ENCODE peak calls at places on chromosome 17, in five cellular contexts. A is HEK293T, H is SHP77, V is MCF 10A, E is hippocampal formation. X is an unnamed sample.

GRCh38 chr17:43799047-43799446 is 18.8 kb downstream of the CFAP97D1 start:
- DNase-seq in A (no peak), H (no peak), V (no peak), E (no peak), X (no peak)

GRCh38 chr17:27543464-27543856 is 87.2 kb downstream of the KSR1 start:
- DNase-seq in A (no peak), H (no peak), V (no peak), E (no peak), X (no peak)

GRCh38 chr17:69501591-69502468 is 87.3 kb downstream of the MAP2K6 start:
- DNase-seq in A (peak), H (peak), V (peak), E (no peak), X (peak)

GRCh38 chr17:64058547-64059115 is 38.2 kb upstream of the ICAM2 start:
- DNase-seq in A (no peak), H (no peak), V (no peak), E (no peak), X (no peak)

GRCh38 chr17:33192961-33193911 is 99.9 kb downstream of the ASIC2 start:
- DNase-seq in A (no peak), H (no peak), V (no peak), E (no peak), X (no peak)

GRCh38 chr17:79840989-79841286 is 1.7 kb upstream of the CBX4 start:
- DNase-seq in A (no peak), H (no peak), V (no peak), E (no peak), X (no peak)

GRCh38 chr17:79658811-79659207 is 48.0 kb upstream of the RBFOX3 start:
- DNase-seq in A (peak), H (no peak), V (peak), E (no peak), X (peak)

GRCh38 chr17:76497979-76498885 is 3.0 kb downstream of the RHBDF2 start:
- DNase-seq in A (peak), H (peak), V (peak), E (peak), X (peak)

GRCh38 chr17:83054518-83055125 is 24.8 kb upstream of the METRNL start:
- DNase-seq in A (no peak), H (no peak), V (no peak), E (no peak), X (no peak)

GRCh38 chr17:28193241-28193640 is 125.8 kb upstream of the TMEM97 start:
- DNase-seq in A (no peak), H (no peak), V (no peak), E (no peak), X (no peak)

GRCh38 chr17:13182854-13183253 is 165.0 kb upstream of the ELAC2 start:
- DNase-seq in A (no peak), H (peak), V (no peak), E (no peak), X (no peak)

GRCh38 chr17:13181683-13182082 is 163.9 kb upstream of the ELAC2 start:
- DNase-seq in A (no peak), H (no peak), V (no peak), E (no peak), X (no peak)

GRCh38 chr17:67401106-67401505 is 24.0 kb downstream of the PITPNC1 start:
- DNase-seq in A (no peak), H (no peak), V (no peak), E (no peak), X (no peak)

GRCh38 chr17:64687959-64688358 is 25.9 kb upstream of the SMURF2 start:
- DNase-seq in A (no peak), H (no peak), V (no peak), E (no peak), X (no peak)